ENCODE peak calls at places on chromosomes 12 and 14, in four cellular contexts. O is K562, P is WTC11, H is SK-N-SH. R is an unnamed sample.

GRCh38 chr12:123713398-123714301 is 1.5 kb downstream of the ATP6V0A2 start:
- DNase-seq in O (peak; percentile 80), P (no peak), H (peak; percentile 27), R (no peak)

GRCh38 chr14:67514650-67515385 is 18.3 kb upstream of the PLEKHH1 start:
- DNase-seq in O (peak; percentile 8), P (peak; percentile 32), H (peak; percentile 83), R (peak; percentile 77)

GRCh38 chr12:96906849-96907664 is at the start of gene NEDD1:
- DNase-seq in O (peak; percentile 95), P (peak; percentile 93), H (peak; percentile 94), R (peak; percentile 96)

GRCh38 chr14:58960945-58961731 is 227.3 kb upstream of the DAAM1 start:
- DNase-seq in O (no peak), P (no peak), H (no peak), R (no peak)

GRCh38 chr12:48156648-48157015 is 683 bp downstream of the ASB8 start:
- DNase-seq in O (no peak), P (no peak), H (no peak), R (no peak)

GRCh38 chr14:24398943-24399801 is at the start of gene NYNRIN:
- DNase-seq in O (peak; percentile 42), P (peak; percentile 70), H (peak; percentile 87), R (no peak)

GRCh38 chr12:26422839-26423398 is 227.5 kb downstream of the SSPN start:
- DNase-seq in O (no peak), P (no peak), H (no peak), R (no peak)

GRCh38 chr14:88496414-88496813 is 58.4 kb downstream of the PTPN21 start:
- DNase-seq in O (no peak), P (no peak), H (no peak), R (no peak)

GRCh38 chr12:51421266-51421884 is 3.3 kb upstream of the SLC4A8 start:
- DNase-seq in O (peak; percentile 76), P (peak; percentile 57), H (peak; percentile 68), R (peak; percentile 68)

GRCh38 chr14:37697489-37698121 is 102.2 kb downstream of the TTC6 start:
- DNase-seq in O (no peak), P (no peak), H (no peak), R (no peak)
- TF ChIP-seq TEAD4 in O (no peak), P (no peak), H (no peak), R (no peak)

DNA sequence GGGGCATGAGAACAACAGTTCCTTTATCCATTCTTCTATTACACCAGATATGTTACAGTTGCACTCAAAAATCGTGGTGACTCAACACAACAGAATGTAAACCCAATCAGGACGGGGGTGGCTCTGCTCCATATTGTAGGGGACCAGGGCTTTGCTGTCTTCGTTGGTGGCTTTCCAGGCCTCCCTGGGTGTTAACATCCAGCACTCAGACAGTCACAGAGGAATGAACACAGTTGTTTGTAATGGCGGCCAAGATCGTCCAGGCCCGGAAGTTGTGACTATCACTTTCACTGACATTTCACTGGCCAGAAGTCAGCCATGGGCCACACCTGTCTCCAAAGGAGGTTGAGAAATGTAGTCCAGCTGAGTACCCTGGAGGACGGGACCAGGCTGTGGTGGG is 204.1 kb downstream of the CACNA1C start:
- DNase-seq in O (no peak), P (no peak), H (no peak), R (no peak)
- TF ChIP-seq TEAD4 in O (no peak), P (no peak), H (no peak), R (no peak)

GRCh38 chr12:12705833-12706520 is 10.0 kb upstream of the GPR19 start:
- DNase-seq in O (no peak), P (no peak), H (no peak), R (no peak)

GRCh38 chr12:12700249-12700648 is 4.3 kb upstream of the GPR19 start:
- DNase-seq in O (no peak), P (no peak), H (no peak), R (no peak)

GRCh38 chr12:12699345-12699744 is 3.4 kb upstream of the GPR19 start:
- DNase-seq in O (no peak), P (no peak), H (no peak), R (no peak)

GRCh38 chr12:12701457-12701856 is 5.5 kb upstream of the GPR19 start:
- DNase-seq in O (no peak), P (peak; percentile 53), H (no peak), R (no peak)

GRCh38 chr12:12704593-12705230 is 8.7 kb upstream of the GPR19 start:
- DNase-seq in O (peak; percentile 84), P (peak; percentile 38), H (peak; percentile 78), R (no peak)
- TF ChIP-seq TEAD4 in O (peak; percentile 76), P (no peak), H (peak; percentile 30), R (peak; percentile 93)

GRCh38 chr14:55845963-55846851 is 266.2 kb downstream of the KTN1 start:
- DNase-seq in O (peak; percentile 7), P (no peak), H (no peak), R (no peak)

GRCh38 chr14:55849833-55850232 is 268.4 kb upstream of the PELI2 start:
- DNase-seq in O (no peak), P (no peak), H (no peak), R (no peak)

GRCh38 chr14:55848964-55849363 is 269.0 kb downstream of the KTN1 start:
- DNase-seq in O (no peak), P (no peak), H (no peak), R (no peak)

GRCh38 chr14:55847766-55848165 is 267.8 kb downstream of the KTN1 start:
- DNase-seq in O (no peak), P (no peak), H (no peak), R (no peak)

GRCh38 chr14:55846852-55847471 is 267.0 kb downstream of the KTN1 start:
- DNase-seq in O (no peak), P (no peak), H (no peak), R (no peak)
- TF ChIP-seq TEAD4 in O (no peak), P (no peak), H (no peak), R (no peak)

R was measured in H1.